ENCODE peak calls at places on chromosome 5, in five cellular contexts. N is WTC11, Y is NCI-H1694 treated with DMSO at 0.1 percent for 48 hours, O is hepatocyte, X is NCI-H1092. U is an unnamed sample.

GRCh38 chr5:43315262-43315661 is 2.0 kb upstream of the HMGCS1 start:
- DNase-seq in O (peak), Y (no peak), X (no peak), N (no peak), U (no peak)

GRCh38 chr5:15995206-15996052 is 184.2 kb downstream of the MARCHF11 start:
- DNase-seq in Y (peak), N (peak), O (peak), X (no peak), U (peak)

GRCh38 chr5:17305964-17306725 is 88.7 kb downstream of the BASP1 start:
- DNase-seq in N (no peak), O (peak), Y (no peak), X (no peak), U (no peak)

GRCh38 chr5:14244721-14245518 is 101.8 kb downstream of the TRIO start:
- DNase-seq in Y (no peak), N (no peak), O (no peak), X (no peak), U (no peak)

GRCh38 chr5:81825237-81825636 is 74.3 kb upstream of the SSBP2 start:
- DNase-seq in X (peak), Y (no peak), O (peak), N (no peak), U (peak)

GRCh38 chr5:52469835-52470234 is 317.9 kb upstream of the ITGA1 start:
- DNase-seq in Y (no peak), O (no peak), N (peak), X (no peak), U (no peak)

GRCh38 chr5:126872558-126873349 is 95.8 kb downstream of the LMNB1 start:
- DNase-seq in X (no peak), N (no peak), Y (no peak), O (no peak), U (no peak)

GRCh38 chr5:154829589-154830218 is 20.7 kb downstream of the FAXDC2 start:
- DNase-seq in X (no peak), O (no peak), Y (no peak), N (no peak), U (no peak)

GRCh38 chr5:1500411-1501091 is 23.2 kb downstream of the LPCAT1 start:
- DNase-seq in X (no peak), N (no peak), O (no peak), Y (no peak), U (no peak)

GRCh38 chr5:62268239-62268638 is 37.8 kb upstream of the KIF2A start:
- DNase-seq in X (no peak), N (no peak), O (peak), Y (no peak), U (no peak)

GRCh38 chr5:126443374-126443851 is 20.2 kb downstream of the GRAMD2B start:
- DNase-seq in Y (no peak), X (no peak), N (no peak), O (no peak), U (no peak)